ENCODE peak calls at places on chromosomes 2 and 18, in six cellular contexts. M is astrocyte of the cerebellum, C is tibial nerve, T is transverse colon, G is coronary artery, P is GM20000. L is an unnamed sample.
A peak's percentile ranks its signal among the peaks of the same experiment; 100 is the strongest.

GRCh38 chr2:156300337-156300736 is 32.2 kb downstream of the NR4A2 start:
- DNase-seq in G (no peak), M (no peak), C (no peak), P (no peak), T (no peak), L (no peak)

GRCh38 chr2:43161650-43162542 is 64.5 kb downstream of the ZFP36L2 start:
- DNase-seq in P (no peak), T (peak; percentile 90), C (no peak), G (no peak), M (no peak), L (no peak)

GRCh38 chr2:112799291-112799975 is 15.1 kb upstream of the IL1A start:
- DNase-seq in T (no peak), G (no peak), C (no peak), M (no peak), P (no peak), L (no peak)

GRCh38 chr2:41878726-41879366 is 169.0 kb upstream of the PKDCC start:
- DNase-seq in T (no peak), C (no peak), M (no peak), G (no peak), P (no peak), L (peak; percentile 69)

GRCh38 chr18:44725300-44726096 is 44.8 kb downstream of the SETBP1 start:
- DNase-seq in P (peak; percentile 56), T (peak; percentile 56), G (no peak), M (no peak), C (no peak), L (no peak)

GRCh38 chr2:240615409-240615808 is 9.9 kb upstream of the GPR35 start:
- DNase-seq in M (no peak), C (no peak), P (no peak), T (no peak), G (no peak), L (no peak)

GRCh38 chr2:69104281-69104680 is 91.3 kb downstream of the ANTXR1 start:
- DNase-seq in P (no peak), T (no peak), M (no peak), G (no peak), C (peak; percentile 40), L (no peak)

GRCh38 chr2:132256251-132256902 is 94.6 kb upstream of the ANKRD30BL start:
- DNase-seq in G (no peak), P (peak; percentile 5), C (no peak), M (no peak), T (no peak), L (peak; percentile 84)

GRCh38 chr2:160381425-160381951 is 112.1 kb downstream of the RBMS1 start:
- DNase-seq in T (no peak), P (no peak), C (no peak), G (no peak), M (no peak), L (no peak)

GRCh38 chr2:45055261-45055660 is 46.0 kb upstream of the SIX2 start:
- DNase-seq in C (no peak), G (no peak), M (no peak), T (no peak), P (no peak), L (no peak)
- TF ChIP-seq CTCF in C (no peak), G (no peak), M (no peak), T (no peak), P (no peak), L (no peak)

DNA sequence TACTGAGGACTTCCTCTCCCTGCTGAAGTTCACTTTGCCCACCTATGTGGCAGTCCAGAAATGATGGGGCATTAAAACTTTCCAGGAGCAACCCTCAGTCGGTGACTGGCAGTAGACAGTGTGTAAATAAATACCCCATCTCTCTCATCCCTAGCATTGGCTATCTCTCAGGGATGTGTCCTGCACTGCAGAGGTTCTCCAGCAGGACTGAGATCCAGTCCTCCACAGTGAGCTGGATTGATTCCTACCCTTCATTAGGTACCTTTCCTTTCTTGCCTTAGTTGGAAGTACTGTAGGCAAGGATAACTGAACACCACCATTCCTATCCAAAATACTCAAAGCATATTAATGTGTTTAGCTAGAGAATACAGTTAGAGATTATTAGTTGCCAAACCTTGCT is 441.8 kb downstream of the SPAG16 start:
- DNase-seq in T (no peak), C (no peak), G (no peak), M (no peak), P (no peak), L (no peak)
- TF ChIP-seq CTCF in T (no peak), C (no peak), G (no peak), M (no peak), P (no peak), L (no peak)

GRCh38 chr18:2087877-2088673 is 483.2 kb downstream of the METTL4 start:
- DNase-seq in G (no peak), M (no peak), P (no peak), T (no peak), C (no peak), L (no peak)

GRCh38 chr18:2082676-2083075 is 488.6 kb downstream of the METTL4 start:
- DNase-seq in C (no peak), M (no peak), G (no peak), T (no peak), P (no peak), L (no peak)

GRCh38 chr18:2089416-2089815 is 481.9 kb downstream of the METTL4 start:
- DNase-seq in C (no peak), P (no peak), T (no peak), G (no peak), M (no peak), L (no peak)

GRCh38 chr18:2086439-2086838 is 484.9 kb downstream of the METTL4 start:
- DNase-seq in G (no peak), P (no peak), M (no peak), C (no peak), T (no peak), L (no peak)

DNA sequence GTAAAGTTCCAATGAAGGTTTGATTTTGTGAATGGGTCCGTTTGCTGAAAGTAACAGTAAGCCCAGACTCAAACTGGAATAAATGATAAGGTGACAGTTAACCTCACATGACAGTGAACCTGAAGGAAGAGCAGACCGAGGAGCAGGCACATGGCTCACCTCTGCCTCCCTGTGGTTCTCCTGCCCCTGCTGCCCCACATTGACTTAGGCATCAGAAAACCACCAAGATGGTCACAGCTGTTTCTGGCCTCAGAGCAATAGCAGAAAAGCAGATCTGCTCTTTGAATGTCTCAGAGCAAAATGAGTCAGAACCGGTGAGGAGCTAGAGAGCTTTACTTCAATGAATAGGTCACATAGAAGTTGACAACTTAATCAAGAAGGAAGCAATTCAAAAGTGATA is 487.6 kb downstream of the METTL4 start:
- DNase-seq in T (no peak), P (no peak), C (no peak), G (no peak), M (no peak), L (no peak)
- TF ChIP-seq CTCF in T (no peak), P (no peak), C (no peak), G (no peak), M (peak; percentile 7), L (no peak)

GRCh38 chr18:32919799-32920198 is 147.0 kb upstream of the KLHL14 start:
- DNase-seq in G (no peak), M (no peak), P (peak; percentile 52), C (no peak), T (peak; percentile 8), L (no peak)
- TF ChIP-seq CTCF in G (no peak), M (peak; percentile 66), P (peak; percentile 31), C (no peak), T (no peak), L (peak; percentile 27)